ENCODE peak calls at places on chromosomes 13 and 19, in seven cellular contexts. W is esophagus squamous epithelium; V is colonic mucosa; T is CD8-positive, alpha-beta T cell; O is suprapubic skin; F is upper lobe of left lung; Q is thoracic aorta. K is an unnamed sample. For H3K4me1, the result is how much of the 10 kb centered on the place peaks cover.

GRCh38 chr19:20186163-20186562 is 19.1 kb downstream of the ZNF486 start:
- DNase-seq in W (no peak), V (no peak), T (no peak), O (no peak), F (no peak), Q (no peak), K (peak)

GRCh38 chr13:114124486-114124885 is 7.9 kb downstream of the RASA3 start:
- DNase-seq in W (no peak), V (no peak), T (no peak), O (no peak), F (no peak), Q (no peak), K (no peak)

GRCh38 chr13:23946067-23946466 is 48.8 kb upstream of the C1QTNF9B start:
- DNase-seq in W (no peak), V (no peak), T (no peak), O (no peak), F (no peak), Q (no peak), K (no peak)

GRCh38 chr13:97810152-97810551 is 143.3 kb upstream of the IPO5 start:
- DNase-seq in W (no peak), V (no peak), T (no peak), O (no peak), F (no peak), Q (no peak), K (peak)

GRCh38 chr13:99605417-99606321 is 104.4 kb downstream of the TM9SF2 start:
- DNase-seq in W (no peak), V (peak), T (peak), O (no peak), F (peak), Q (no peak), K (no peak)

GRCh38 chr19:16078311-16078758 is 2.0 kb downstream of the TPM4 start:
- DNase-seq in W (no peak), V (no peak), T (no peak), O (peak), F (no peak), Q (no peak), K (no peak)

GRCh38 chr13:67156718-67157049 is 73.5 kb downstream of the PCDH9 start:
- DNase-seq in W (no peak), V (no peak), T (no peak), O (no peak), F (no peak), Q (no peak), K (no peak)

GRCh38 chr13:44296856-44297255 is 76.8 kb upstream of the SERP2 start:
- DNase-seq in W (no peak), V (no peak), T (no peak), O (no peak), F (no peak), Q (no peak), K (no peak)

GRCh38 chr13:75042809-75043208 is 439.2 kb downstream of the TBC1D4 start:
- DNase-seq in W (no peak), V (no peak), T (no peak), O (no peak), F (no peak), Q (no peak), K (no peak)

GRCh38 chr13:33997574-33997973 is 179.6 kb downstream of the RFC3 start:
- DNase-seq in W (no peak), V (no peak), T (no peak), O (no peak), F (no peak), Q (no peak), K (no peak)

GRCh38 chr19:5948697-5949564 is 29.0 kb downstream of the RANBP3 start:
- DNase-seq in W (no peak), V (no peak), T (no peak), O (no peak), F (no peak), Q (no peak), K (no peak)

GRCh38 chr19:38224014-38224862 is at the start of gene DPF1:
- DNase-seq in W (no peak), V (no peak), T (no peak), O (no peak), F (no peak), Q (no peak), K (peak)

GRCh38 chr13:25648996-25649633 is 277.3 kb downstream of the ATP8A2 start:
- DNase-seq in W (no peak), V (no peak), T (no peak), O (no peak), F (peak), Q (no peak), K (no peak)

GRCh38 chr13:30026093-30026492 is 175.7 kb upstream of the UBL3 start:
- DNase-seq in W (no peak), V (no peak), T (no peak), O (no peak), F (no peak), Q (no peak), K (peak)

GRCh38 chr19:48284891-48285290 is 15.0 kb downstream of the ZNF114 start:
- DNase-seq in W (no peak), V (no peak), T (no peak), O (no peak), F (no peak), Q (no peak), K (peak)

GRCh38 chr19:51030631-51031030 is 4.2 kb downstream of the KLK12 start:
- DNase-seq in W (no peak), V (no peak), T (no peak), O (peak), F (no peak), Q (no peak), K (no peak)

GRCh38 chr13:110250258-110250891 is 56.6 kb downstream of the COL4A1 start:
- DNase-seq in W (no peak), V (no peak), T (no peak), O (no peak), F (no peak), Q (no peak), K (peak)

GRCh38 chr13:106987435-106987800 is 419.5 kb upstream of the ARGLU1 start:
- DNase-seq in W (no peak), V (no peak), T (no peak), O (no peak), F (no peak), Q (no peak), K (peak)

GRCh38 chr13:41995946-41996345 is 35.0 kb upstream of the VWA8 start:
- DNase-seq in W (no peak), V (no peak), T (no peak), O (no peak), F (no peak), Q (no peak), K (peak)

GRCh38 chr13:24348797-24349515 is 39.6 kb downstream of the C1QTNF9 start:
- DNase-seq in W (no peak), V (peak), T (no peak), O (no peak), F (peak), Q (no peak), K (no peak)

GRCh38 chr19:39196860-39197562 is at the start of gene NCCRP1:
- DNase-seq in W (no peak), V (no peak), T (no peak), O (no peak), F (no peak), Q (no peak), K (no peak)

GRCh38 chr13:74145249-74145970 is 11.2 kb upstream of the KLF12 start:
- DNase-seq in W (no peak), V (no peak), T (no peak), O (no peak), F (no peak), Q (no peak), K (peak)

GRCh38 chr19:36013280-36014028 is 559 bp downstream of the ALKBH6 start:
- DNase-seq in W (no peak), V (no peak), T (no peak), O (no peak), F (no peak), Q (no peak), K (no peak)

GRCh38 chr13:45770886-45771285 is 68.8 kb downstream of the CBY2 start:
- DNase-seq in W (no peak), V (no peak), T (no peak), O (no peak), F (no peak), Q (no peak), K (no peak)

GRCh38 chr13:44915962-44916361 is 73.3 kb downstream of the NUFIP1 start:
- DNase-seq in W (no peak), V (peak), T (no peak), O (no peak), F (no peak), Q (no peak), K (no peak)

GRCh38 chr13:99289265-99289664 is 17.9 kb downstream of the GPR183 start:
- DNase-seq in W (no peak), V (no peak), T (no peak), O (no peak), F (no peak), Q (no peak), K (no peak)

DNA sequence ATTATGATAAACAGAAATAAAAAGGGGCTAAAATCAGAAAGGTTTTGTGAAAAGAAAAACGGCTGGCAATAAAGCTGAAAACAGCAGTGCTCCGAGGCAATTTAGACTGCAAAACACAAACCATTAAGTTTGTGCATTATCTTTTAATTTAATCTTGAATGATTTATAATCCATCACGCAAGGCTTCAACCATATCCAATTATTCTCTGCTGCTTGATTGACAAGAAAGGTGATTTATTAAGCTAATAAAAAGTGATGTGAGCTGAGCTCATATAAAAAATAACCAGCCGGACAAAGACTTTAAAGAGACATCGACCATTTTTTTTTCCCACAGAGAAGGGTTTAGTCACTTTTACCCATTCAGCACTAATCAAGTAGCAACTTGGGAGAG is 33.6 kb downstream of the TSHZ3 start:
- DNase-seq in W (no peak), V (no peak), T (no peak), O (no peak), F (no peak), Q (no peak), K (no peak)
- H3K4me1 ChIP-seq in W (under half), V (under half), T (under half), O (under half), F (under half), Q (under half), K (under half)

GRCh38 chr19:49559928-49560327 is 20.4 kb downstream of the NOSIP start:
- DNase-seq in W (no peak), V (no peak), T (no peak), O (no peak), F (no peak), Q (no peak), K (no peak)

GRCh38 chr19:49558591-49558990 is 21.8 kb downstream of the NOSIP start:
- DNase-seq in W (no peak), V (no peak), T (no peak), O (no peak), F (no peak), Q (no peak), K (no peak)

GRCh38 chr19:49557641-49558325 is 22.6 kb downstream of the NOSIP start:
- DNase-seq in W (no peak), V (no peak), T (no peak), O (no peak), F (no peak), Q (no peak), K (no peak)

GRCh38 chr19:49559443-49559842 is 20.9 kb downstream of the NOSIP start:
- DNase-seq in W (no peak), V (no peak), T (no peak), O (no peak), F (no peak), Q (no peak), K (no peak)

GRCh38 chr19:49560358-49560900 is 19.9 kb downstream of the NOSIP start:
- DNase-seq in W (no peak), V (no peak), T (no peak), O (no peak), F (peak), Q (no peak), K (no peak)
- H3K4me1 ChIP-seq in W (under half), V (under half), T (half or more), O (under half), F (under half), Q (under half), K (under half)

GRCh38 chr13:80086304-80086721 is 254.6 kb downstream of the SPRY2 start:
- DNase-seq in W (no peak), V (peak), T (no peak), O (no peak), F (no peak), Q (no peak), K (no peak)
- H3K4me1 ChIP-seq in W (under half), V (under half), T (under half), O (under half), F (under half), Q (under half), K (under half)

DNA sequence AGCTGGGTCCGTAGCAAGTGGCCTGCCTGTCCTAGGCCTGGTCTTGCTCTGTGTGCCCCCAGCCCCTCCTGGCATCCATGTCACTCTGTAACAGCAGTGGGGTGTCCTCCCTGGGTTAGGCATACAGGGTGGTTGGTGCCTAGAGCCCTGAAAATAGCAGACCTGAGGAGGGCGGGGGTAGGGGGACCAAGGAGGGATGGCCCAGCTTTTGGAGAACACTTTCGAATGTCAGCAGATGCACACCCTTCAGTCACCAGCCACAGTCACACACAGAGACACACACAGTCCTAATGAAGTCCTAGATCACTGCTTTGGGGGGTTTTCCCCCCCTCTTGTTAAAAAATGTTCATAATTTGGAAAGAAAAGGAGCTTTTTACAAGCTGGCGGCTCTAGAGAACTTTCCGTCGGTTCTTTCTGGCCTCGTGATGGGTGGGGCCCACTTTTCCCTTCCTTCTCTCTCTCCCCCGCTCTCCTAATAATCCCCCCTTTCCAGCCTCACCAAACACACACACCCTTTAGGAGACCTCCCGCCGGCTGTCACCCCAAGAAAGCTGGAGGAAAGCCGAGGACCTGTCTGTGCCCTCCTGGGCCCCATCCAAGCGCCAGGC is 47.9 kb downstream of the LYL1 start:
- DNase-seq in W (no peak), V (no peak), T (no peak), O (no peak), F (no peak), Q (no peak), K (no peak)
- H3K4me1 ChIP-seq in W (half or more), V (under half), T (under half), O (half or more), F (half or more), Q (half or more), K (half or more)

GRCh38 chr19:45958320-45958719 is 15.3 kb downstream of the NOVA2 start:
- DNase-seq in W (no peak), V (no peak), T (no peak), O (no peak), F (no peak), Q (no peak), K (no peak)
- H3K4me1 ChIP-seq in W (under half), V (under half), T (under half), O (under half), F (under half), Q (under half), K (under half)

DNA sequence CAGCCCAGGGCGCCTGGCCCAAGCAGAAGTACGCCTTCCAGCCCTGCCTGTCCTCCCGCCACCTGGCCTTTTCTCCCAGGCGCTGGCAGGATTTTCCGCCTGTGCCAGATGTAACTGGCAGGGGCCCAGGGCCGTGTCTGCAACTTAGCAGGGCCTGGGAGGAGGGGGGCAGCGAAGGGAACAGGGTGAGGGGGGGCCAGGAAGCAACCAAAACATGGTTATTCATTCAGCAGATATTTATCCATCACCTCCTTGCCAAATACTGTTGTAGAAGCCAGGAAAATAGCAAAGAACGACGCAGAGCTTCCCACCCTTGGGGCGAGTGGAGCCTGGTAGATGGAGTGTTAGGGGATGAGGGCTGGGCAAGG is 5.6 kb downstream of the TLE6 start:
- DNase-seq in W (no peak), V (peak), T (no peak), O (peak), F (peak), Q (peak), K (peak)
- H3K4me1 ChIP-seq in W (under half), V (under half), T (under half), O (under half), F (under half), Q (under half), K (under half)

DNA sequence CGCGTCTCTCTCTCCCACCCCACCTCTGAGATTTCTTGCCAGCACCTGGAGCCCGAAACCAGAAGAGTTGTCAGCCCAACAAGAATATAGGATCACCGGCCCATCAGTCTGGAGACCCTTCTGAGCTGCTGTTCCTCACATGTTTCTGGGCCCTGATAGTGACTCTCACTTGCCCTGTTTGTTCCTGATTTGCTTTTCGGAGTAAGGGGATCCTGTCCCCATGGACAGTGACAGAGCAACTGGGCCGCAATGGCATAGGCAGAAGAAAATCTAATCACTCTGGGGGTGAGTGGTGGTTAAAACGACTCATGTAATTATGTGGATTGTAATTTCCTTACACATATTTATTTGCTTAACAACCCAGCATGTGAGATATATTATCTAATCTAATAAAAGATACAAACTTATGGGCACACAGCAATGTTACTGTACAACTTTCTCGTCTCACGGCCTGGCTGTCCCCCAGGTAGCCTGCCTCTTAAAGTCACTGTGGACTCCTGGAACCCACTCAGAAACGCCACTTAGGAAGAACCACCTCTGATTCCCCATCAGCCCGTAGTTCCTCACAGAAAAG is 661 bp upstream of the SMAD9 start:
- DNase-seq in W (no peak), V (no peak), T (no peak), O (no peak), F (no peak), Q (no peak), K (peak)
- H3K4me1 ChIP-seq in W (under half), V (under half), T (under half), O (under half), F (under half), Q (under half), K (under half)

GRCh38 chr19:55277494-55277893 is 2.4 kb downstream of the HSPBP1 start:
- DNase-seq in W (no peak), V (no peak), T (no peak), O (no peak), F (no peak), Q (no peak), K (no peak)

GRCh38 chr19:55278391-55279135 is 1.3 kb downstream of the HSPBP1 start:
- DNase-seq in W (no peak), V (no peak), T (no peak), O (no peak), F (no peak), Q (no peak), K (no peak)

GRCh38 chr19:55276720-55277430 is 3.0 kb downstream of the HSPBP1 start:
- DNase-seq in W (no peak), V (no peak), T (no peak), O (no peak), F (no peak), Q (no peak), K (no peak)

GRCh38 chr19:55273978-55274707 is 5.8 kb downstream of the HSPBP1 start:
- DNase-seq in W (no peak), V (no peak), T (no peak), O (no peak), F (no peak), Q (no peak), K (no peak)

GRCh38 chr19:55275851-55276719 is 3.8 kb downstream of the HSPBP1 start:
- DNase-seq in W (no peak), V (no peak), T (no peak), O (no peak), F (no peak), Q (no peak), K (no peak)
- H3K4me1 ChIP-seq in W (under half), V (under half), T (under half), O (under half), F (under half), Q (under half), K (under half)

DNA sequence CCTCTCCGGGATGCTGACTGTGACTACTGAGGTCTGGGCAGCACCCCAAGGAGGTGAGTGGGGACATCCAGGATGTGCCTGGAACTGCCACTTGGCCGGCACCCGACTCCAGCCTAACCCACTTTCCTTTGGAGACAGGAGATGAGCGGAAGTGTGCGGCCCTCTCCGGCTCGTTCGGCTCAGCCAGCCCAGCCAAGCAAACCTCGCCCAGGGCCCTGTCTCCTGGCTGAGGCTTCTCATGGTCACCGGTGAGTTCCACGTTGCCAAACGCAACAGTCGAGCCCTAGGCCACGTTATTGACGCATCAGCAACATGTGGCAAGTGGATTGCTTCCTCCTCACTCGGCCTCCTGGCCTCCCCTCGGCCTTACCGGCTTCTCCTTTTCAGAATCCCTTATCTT is 5.5 kb downstream of the SLC7A10 start:
- DNase-seq in W (no peak), V (no peak), T (no peak), O (no peak), F (no peak), Q (no peak), K (no peak)
- H3K4me1 ChIP-seq in W (under half), V (under half), T (under half), O (under half), F (under half), Q (under half), K (under half)

DNA sequence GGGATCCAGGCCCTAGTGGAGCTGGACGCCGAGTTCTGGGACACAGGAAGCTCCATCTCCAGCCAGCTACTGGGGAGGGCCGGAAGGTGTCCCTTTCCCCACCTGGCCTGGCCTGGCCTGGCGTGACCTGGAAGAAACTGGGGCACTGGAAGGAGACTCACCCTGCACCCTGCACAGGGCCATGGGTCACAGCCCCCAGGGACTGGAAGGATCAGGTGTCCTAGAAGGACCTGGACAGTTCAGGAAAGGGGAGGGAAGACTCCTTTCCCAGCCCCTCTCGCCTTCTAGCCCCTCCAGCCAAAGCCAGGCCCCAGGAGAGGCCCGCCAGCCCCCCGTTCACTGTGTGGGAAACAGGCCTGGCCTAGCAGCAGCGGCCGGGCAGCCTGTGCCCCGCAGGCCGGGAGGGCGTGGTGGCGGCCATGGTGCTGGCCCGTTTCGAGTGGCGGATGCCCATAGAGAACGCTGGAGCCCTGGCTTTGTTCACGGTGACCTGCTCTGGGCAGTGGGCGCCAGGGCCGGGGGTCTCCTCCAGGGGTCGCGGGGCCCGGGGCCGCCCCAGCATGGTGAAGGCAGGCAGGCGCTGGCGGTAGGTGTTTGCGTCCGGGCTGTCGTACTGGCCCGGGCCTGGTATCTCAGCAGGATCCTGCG is 2.8 kb upstream of the SHC2 start:
- DNase-seq in W (no peak), V (no peak), T (no peak), O (no peak), F (no peak), Q (no peak), K (no peak)
- H3K4me1 ChIP-seq in W (under half), V (under half), T (under half), O (under half), F (under half), Q (under half), K (under half)

K was measured in fibroblast of lung.